ENCODE peak calls at places on chromosomes 4 and X, in seven cellular contexts. W is cardiac muscle cell, J is AG10803, C is cardiac fibroblast, T is AG09309, G is hepatocyte, V is body of pancreas. P is an unnamed sample.

GRCh38 chr4:31667701-31668100 is 947.5 kb downstream of the PCDH7 start:
- DNase-seq in C (peak), J (no peak), V (no peak), W (no peak), G (no peak), T (no peak), P (no peak)

GRCh38 chr4:15930314-15930713 is 8.2 kb downstream of the FGFBP1 start:
- DNase-seq in C (no peak), W (no peak), T (no peak), V (no peak), G (no peak), J (no peak), P (peak)

GRCh38 chrX:119981286-119982070 is 37.9 kb upstream of the NKAP start:
- DNase-seq in J (peak), G (peak), T (no peak), W (peak), V (peak), C (peak), P (peak)

GRCh38 chr4:68735106-68735505 is 64.7 kb upstream of the UGT2B15 start:
- DNase-seq in W (no peak), C (no peak), T (no peak), J (no peak), G (no peak), V (no peak), P (no peak)

GRCh38 chrX:139982856-139983255 is 17.5 kb upstream of the CXorf66 start:
- DNase-seq in W (no peak), V (no peak), C (no peak), G (no peak), J (no peak), T (no peak), P (no peak)

GRCh38 chr4:149634368-149634767 is 181.3 kb downstream of the IQCM start:
- DNase-seq in J (no peak), W (no peak), C (no peak), G (no peak), T (no peak), V (no peak), P (no peak)

GRCh38 chr4:118948545-118949144 is 60.0 kb downstream of the SYNPO2 start:
- DNase-seq in J (no peak), C (peak), V (no peak), W (no peak), G (no peak), T (no peak), P (no peak)

GRCh38 chr4:77153016-77153415 is 4.0 kb upstream of the CCNG2 start:
- DNase-seq in W (no peak), C (no peak), G (no peak), T (no peak), V (no peak), J (no peak), P (no peak)

GRCh38 chr4:181503800-181504364 is 739.3 kb upstream of the TENM3 start:
- DNase-seq in G (no peak), V (no peak), C (no peak), W (peak), J (no peak), T (no peak), P (no peak)

GRCh38 chrX:130654409-130654970 is 248.5 kb downstream of the ENOX2 start:
- DNase-seq in G (no peak), J (peak), T (no peak), V (no peak), C (peak), W (no peak), P (no peak)

GRCh38 chrX:134246282-134246681 is 9.3 kb downstream of the CCDC160 start:
- DNase-seq in J (peak), V (no peak), G (no peak), W (no peak), C (peak), T (no peak), P (no peak)

GRCh38 chr4:107060388-107060787 is 24.3 kb upstream of the DKK2 start:
- DNase-seq in W (no peak), V (no peak), T (no peak), C (peak), J (no peak), G (no peak), P (no peak)

GRCh38 chr4:107751670-107752069 is 31.6 kb upstream of the PAPSS1 start:
- DNase-seq in C (peak), V (no peak), J (no peak), G (no peak), T (no peak), W (no peak), P (no peak)

GRCh38 chrX:147779173-147779572 is 132.5 kb upstream of the FMR1 start:
- DNase-seq in C (no peak), W (no peak), V (no peak), G (no peak), J (no peak), T (no peak), P (no peak)

DNA sequence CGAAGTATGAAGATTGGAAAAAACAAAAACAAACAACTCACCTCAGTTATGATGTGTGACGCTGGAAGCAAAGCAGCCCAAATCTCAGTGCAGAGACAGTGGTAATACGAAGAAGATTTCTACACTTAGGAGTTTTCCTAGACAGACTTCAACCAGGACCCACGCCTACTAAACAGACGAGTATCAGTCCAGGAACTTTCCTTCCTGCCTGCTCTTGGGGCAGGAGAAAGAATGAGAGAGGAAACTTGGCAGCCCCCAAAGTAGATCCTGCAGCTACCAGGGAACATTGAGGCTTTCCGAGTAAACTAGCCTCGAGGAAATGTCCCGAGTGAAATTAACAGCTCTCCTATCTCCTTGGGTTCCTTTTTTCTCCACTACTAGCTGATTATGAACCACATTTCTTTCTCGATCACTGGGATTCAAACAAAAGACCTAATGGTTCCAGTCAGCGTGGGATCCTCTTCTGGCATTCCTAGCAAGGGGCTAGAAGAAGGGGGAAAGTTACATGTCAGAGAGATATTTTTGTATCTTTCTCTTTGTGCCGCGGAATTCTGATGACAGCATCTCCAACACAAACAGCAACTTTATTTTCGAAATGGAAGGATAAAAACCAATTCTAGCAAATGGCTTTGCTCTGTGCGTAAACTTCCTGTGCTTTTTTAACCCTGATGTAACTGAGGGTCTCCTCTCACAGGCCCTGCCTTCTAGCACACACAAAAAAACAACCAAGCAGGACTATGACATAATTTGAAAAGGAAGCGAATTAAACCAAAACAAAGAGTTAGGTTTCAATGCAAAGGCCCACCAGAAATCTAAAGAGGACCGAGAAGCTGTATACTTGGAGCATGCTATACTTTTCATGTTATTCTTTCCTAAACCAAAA is 53.2 kb downstream of the PPM1K start:
- DNase-seq in C (peak), T (no peak), J (peak), W (no peak), V (no peak), G (no peak), P (no peak)
- H3K4me3 ChIP-seq in C (peak), T (peak), J (peak), W (no peak), V (no peak), G (no peak), P (no peak)

GRCh38 chr4:75940692-75941253 is at the start of gene NAAA:
- DNase-seq in J (peak), T (no peak), V (peak), G (peak), W (peak), C (peak), P (peak)

GRCh38 chr4:75930152-75930551 is 10.7 kb downstream of the NAAA start:
- DNase-seq in T (no peak), W (peak), G (no peak), V (no peak), J (no peak), C (no peak), P (no peak)

GRCh38 chr4:75939890-75940691 is 722 bp downstream of the NAAA start:
- DNase-seq in W (peak), T (no peak), J (peak), C (peak), G (peak), V (peak), P (peak)

DNA sequence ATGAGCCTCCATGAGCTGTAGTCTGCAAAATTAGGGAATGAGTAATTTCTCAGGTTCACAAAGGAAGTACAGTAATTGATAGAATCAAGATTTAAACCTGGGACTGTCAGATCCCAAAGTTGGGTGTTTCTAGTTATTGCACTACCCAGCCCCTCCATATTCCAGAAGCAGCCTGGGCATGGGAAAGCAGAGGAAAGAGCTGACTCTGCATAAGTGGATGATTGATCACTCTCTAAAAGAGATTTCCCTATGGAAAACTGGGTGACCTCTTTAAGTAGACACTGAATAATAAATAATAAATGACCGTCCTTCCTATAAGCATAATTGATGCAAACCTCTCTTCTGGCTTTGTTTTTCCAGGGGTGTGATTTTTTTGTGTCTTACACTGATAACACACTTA is 5.2 kb downstream of the NAAA start:
- DNase-seq in J (no peak), T (no peak), W (no peak), V (no peak), C (no peak), G (no peak), P (no peak)
- H3K4me3 ChIP-seq in J (no peak), T (no peak), W (no peak), V (no peak), C (no peak), G (no peak), P (no peak)

GRCh38 chrX:100409316-100410082 is 574 bp downstream of the PCDH19 start:
- DNase-seq in C (no peak), G (no peak), V (no peak), T (no peak), J (no peak), W (no peak), P (no peak)

GRCh38 chrX:100410083-100410590 is at the start of gene PCDH19:
- DNase-seq in T (no peak), V (peak), J (peak), C (peak), W (peak), G (peak), P (peak)

GRCh38 chrX:100411802-100412333 is 1.8 kb upstream of the PCDH19 start:
- DNase-seq in V (no peak), J (no peak), G (no peak), C (no peak), W (no peak), T (no peak), P (no peak)

GRCh38 chrX:100413231-100413630 is 3.2 kb upstream of the PCDH19 start:
- DNase-seq in T (peak), J (peak), V (peak), W (peak), C (peak), G (peak), P (peak)

DNA sequence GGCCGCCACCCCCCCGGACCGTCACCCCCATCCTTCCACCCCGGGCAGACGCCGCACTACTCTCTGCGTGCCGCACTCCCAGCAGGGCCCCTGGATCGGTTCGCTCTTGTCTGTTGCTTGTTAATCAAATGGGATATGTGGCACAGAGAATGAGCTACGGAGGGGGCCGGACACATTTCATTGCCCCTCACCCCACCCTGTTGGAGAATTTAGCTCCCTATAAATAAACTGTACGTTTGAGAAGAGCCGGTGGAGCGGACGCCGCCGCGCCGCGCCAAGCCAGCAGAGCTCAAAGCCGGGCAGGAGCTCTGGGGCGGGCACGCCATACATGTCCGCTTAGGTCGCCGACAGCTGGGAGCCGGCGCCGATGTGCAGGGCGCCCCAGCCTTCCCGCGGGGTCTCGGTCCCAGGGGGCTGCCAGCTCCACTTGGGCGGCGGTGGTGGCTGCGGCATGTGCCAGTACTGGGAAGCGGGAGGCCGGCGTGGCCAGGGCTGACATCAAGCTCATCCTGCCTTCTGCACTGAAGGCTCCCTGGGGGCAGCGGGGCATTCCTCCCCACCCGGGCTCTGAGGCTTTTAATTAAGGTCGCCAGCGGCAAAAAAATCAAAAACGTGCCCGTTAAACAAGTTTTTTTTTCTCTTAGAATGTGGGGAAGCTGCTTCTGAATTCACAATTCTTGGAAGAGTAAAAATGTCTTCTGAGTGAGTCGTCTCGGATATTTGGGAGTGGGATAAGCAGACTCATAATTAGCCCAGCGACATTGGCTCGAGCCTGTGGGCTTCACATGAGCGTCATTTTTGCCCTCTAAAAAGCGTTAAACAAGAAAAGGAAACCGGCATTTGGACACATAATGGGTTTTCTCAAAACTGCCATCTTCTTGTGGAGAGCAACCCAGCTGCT is 1.1 kb upstream of the PCDH19 start:
- DNase-seq in T (no peak), W (peak), V (no peak), J (no peak), G (peak), C (no peak), P (no peak)
- H3K4me3 ChIP-seq in T (no peak), W (peak), V (no peak), J (no peak), G (peak), C (peak), P (no peak)

DNA sequence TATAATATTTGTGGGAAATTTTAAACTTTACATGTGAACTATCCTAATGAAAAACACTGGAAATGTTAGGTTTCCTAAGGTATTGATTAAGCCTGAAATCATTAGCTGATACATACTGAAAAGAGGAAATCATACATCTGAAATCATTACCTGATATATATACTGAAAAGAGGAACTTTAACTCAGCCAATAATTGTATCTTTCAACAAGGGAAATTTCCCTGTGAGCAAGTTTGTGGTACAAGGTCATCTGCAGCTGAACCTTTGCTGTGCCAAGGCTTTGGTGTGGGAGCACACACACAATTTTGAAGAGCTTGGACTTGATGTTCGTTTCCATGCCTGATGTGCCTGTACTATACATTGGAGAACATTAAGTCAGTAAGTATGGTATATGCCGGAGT is 131.9 kb upstream of the USP9X start:
- DNase-seq in J (no peak), T (no peak), W (no peak), C (no peak), V (no peak), G (no peak), P (no peak)
- H3K4me3 ChIP-seq in J (no peak), T (no peak), W (no peak), C (no peak), V (no peak), G (no peak), P (no peak)

GRCh38 chr4:112184438-112184837 is 39.2 kb downstream of the FAM241A start:
- DNase-seq in V (no peak), T (no peak), C (no peak), J (no peak), G (no peak), W (no peak), P (no peak)

GRCh38 chr4:112185740-112186670 is 40.8 kb downstream of the FAM241A start:
- DNase-seq in V (no peak), J (no peak), T (no peak), W (no peak), G (peak), C (no peak), P (no peak)

GRCh38 chr4:112183252-112183651 is 38.0 kb downstream of the FAM241A start:
- DNase-seq in T (no peak), J (peak), W (no peak), C (peak), G (no peak), V (no peak), P (peak)

GRCh38 chr4:112182604-112183003 is 37.4 kb downstream of the FAM241A start:
- DNase-seq in T (no peak), G (no peak), J (no peak), C (no peak), V (no peak), W (no peak), P (no peak)

GRCh38 chr4:112185334-112185733 is 40.1 kb downstream of the FAM241A start:
- DNase-seq in V (no peak), W (no peak), J (no peak), C (no peak), T (no peak), G (no peak), P (no peak)
- H3K4me3 ChIP-seq in V (no peak), W (no peak), J (no peak), C (no peak), T (no peak), G (no peak), P (no peak)

GRCh38 chr4:2462992-2463762 is 5.7 kb upstream of the RNF4 start:
- DNase-seq in J (no peak), V (no peak), C (no peak), T (no peak), G (no peak), W (no peak), P (no peak)
- H3K4me3 ChIP-seq in J (peak), V (no peak), C (peak), T (peak), G (peak), W (peak), P (peak)

GRCh38 chrX:53441531-53442321 is 7.6 kb upstream of the HSD17B10 start:
- DNase-seq in W (peak), J (peak), G (peak), V (peak), C (peak), T (no peak), P (peak)
- H3K4me3 ChIP-seq in W (peak), J (peak), G (peak), V (no peak), C (peak), T (peak), P (peak)

P was measured in Jurkat, Clone E6-1.